ENCODE peak calls at places on chromosomes 6 and 20, in seven cellular contexts. One of them, this sample, is unnamed.

GRCh38 chr6:5590187-5590586 is 328.9 kb downstream of the FARS2 start:
- DNase-seq in HCT116: no peak
- DNase-seq in SK-N-SH: no peak
- DNase-seq in HepG2: no peak
- DNase-seq in H1: no peak
- DNase-seq in GM12878: no peak
- DNase-seq in K562: no peak
- DNase-seq in this sample: no peak

GRCh38 chr6:108598316-108598863 is 37.7 kb downstream of the FOXO3 start:
- DNase-seq in HCT116: no peak
- DNase-seq in SK-N-SH: no peak
- DNase-seq in HepG2: no peak
- DNase-seq in H1: no peak
- DNase-seq in GM12878: peak; percentile 87
- DNase-seq in K562: peak; percentile 86
- DNase-seq in this sample: no peak

GRCh38 chr6:151488226-151488625 is 5.6 kb upstream of the CCDC170 start:
- DNase-seq in HCT116: no peak
- DNase-seq in SK-N-SH: no peak
- DNase-seq in HepG2: no peak
- DNase-seq in H1: no peak
- DNase-seq in GM12878: no peak
- DNase-seq in K562: no peak
- DNase-seq in this sample: no peak

GRCh38 chr6:23414204-23414501 is 711.9 kb upstream of the NRSN1 start:
- DNase-seq in HCT116: no peak
- DNase-seq in SK-N-SH: peak; percentile 26
- DNase-seq in HepG2: no peak
- DNase-seq in H1: no peak
- DNase-seq in GM12878: peak; percentile 7
- DNase-seq in K562: no peak
- DNase-seq in this sample: no peak

GRCh38 chr6:113299526-113299925 is 557.6 kb upstream of the MARCKS start:
- DNase-seq in HCT116: no peak
- DNase-seq in SK-N-SH: no peak
- DNase-seq in HepG2: no peak
- DNase-seq in H1: no peak
- DNase-seq in GM12878: no peak
- DNase-seq in K562: no peak
- DNase-seq in this sample: no peak

GRCh38 chr6:154796484-154796883 is 63.3 kb downstream of the SCAF8 start:
- DNase-seq in HCT116: no peak
- DNase-seq in SK-N-SH: no peak
- DNase-seq in HepG2: no peak
- DNase-seq in H1: no peak
- DNase-seq in GM12878: no peak
- DNase-seq in K562: no peak
- DNase-seq in this sample: no peak

GRCh38 chr6:100103194-100103593 is 109.2 kb upstream of the MCHR2 start:
- DNase-seq in HCT116: no peak
- DNase-seq in SK-N-SH: no peak
- DNase-seq in HepG2: no peak
- DNase-seq in H1: no peak
- DNase-seq in GM12878: no peak
- DNase-seq in K562: no peak
- DNase-seq in this sample: no peak

GRCh38 chr6:134217110-134217509 is 100.8 kb downstream of the SGK1 start:
- DNase-seq in HCT116: no peak
- DNase-seq in SK-N-SH: no peak
- DNase-seq in HepG2: no peak
- DNase-seq in H1: no peak
- DNase-seq in GM12878: no peak
- DNase-seq in K562: no peak
- DNase-seq in this sample: no peak

DNA sequence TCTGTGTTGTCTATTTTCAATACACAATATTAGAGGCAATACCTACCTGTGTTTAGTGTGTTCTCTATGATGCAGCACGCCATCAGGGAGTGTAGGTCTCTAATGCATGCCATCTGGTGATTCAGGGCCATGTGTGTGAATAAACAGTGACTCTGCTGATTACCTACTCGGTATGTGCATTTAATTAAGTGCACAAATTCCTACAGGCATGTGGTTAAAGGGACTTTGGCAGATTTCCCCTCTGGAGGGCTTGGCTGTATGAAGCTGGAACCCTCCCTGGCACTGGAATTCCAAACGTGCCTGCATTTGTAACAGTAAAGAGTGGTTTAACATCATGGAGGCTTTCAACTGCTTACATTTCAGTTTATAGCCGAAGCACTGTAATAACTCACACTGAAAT is 401.5 kb upstream of the SASH1 start:
- DNase-seq in HCT116: no peak
- DNase-seq in SK-N-SH: no peak
- DNase-seq in HepG2: no peak
- DNase-seq in H1: no peak
- DNase-seq in GM12878: no peak
- DNase-seq in K562: no peak
- DNase-seq in this sample: no peak
- TF ChIP-seq JUND in HCT116: no peak
- TF ChIP-seq JUND in SK-N-SH: no peak
- TF ChIP-seq JUND in HepG2: no peak
- TF ChIP-seq JUND in H1: no peak
- TF ChIP-seq JUND in GM12878: no peak
- TF ChIP-seq JUND in K562: no peak
- TF ChIP-seq JUND in this sample: no peak

GRCh38 chr6:47952640-47953039 is 158.4 kb downstream of the PTCHD4 start:
- DNase-seq in HCT116: no peak
- DNase-seq in SK-N-SH: no peak
- DNase-seq in HepG2: no peak
- DNase-seq in H1: no peak
- DNase-seq in GM12878: no peak
- DNase-seq in K562: no peak
- DNase-seq in this sample: no peak
- TF ChIP-seq JUND in HCT116: no peak
- TF ChIP-seq JUND in SK-N-SH: no peak
- TF ChIP-seq JUND in HepG2: no peak
- TF ChIP-seq JUND in H1: no peak
- TF ChIP-seq JUND in GM12878: no peak
- TF ChIP-seq JUND in K562: no peak
- TF ChIP-seq JUND in this sample: no peak

GRCh38 chr6:17091122-17091521 is 10.7 kb upstream of the STMND1 start:
- DNase-seq in HCT116: no peak
- DNase-seq in SK-N-SH: no peak
- DNase-seq in HepG2: no peak
- DNase-seq in H1: no peak
- DNase-seq in GM12878: no peak
- DNase-seq in K562: no peak
- DNase-seq in this sample: no peak
- TF ChIP-seq JUND in HCT116: no peak
- TF ChIP-seq JUND in SK-N-SH: no peak
- TF ChIP-seq JUND in HepG2: no peak
- TF ChIP-seq JUND in H1: no peak
- TF ChIP-seq JUND in GM12878: no peak
- TF ChIP-seq JUND in K562: no peak
- TF ChIP-seq JUND in this sample: no peak

GRCh38 chr20:51775241-51775640 is 7.1 kb upstream of the ATP9A start:
- DNase-seq in HCT116: no peak
- DNase-seq in SK-N-SH: no peak
- DNase-seq in HepG2: no peak
- DNase-seq in H1: no peak
- DNase-seq in GM12878: no peak
- DNase-seq in K562: no peak
- DNase-seq in this sample: no peak
- TF ChIP-seq JUND in HCT116: no peak
- TF ChIP-seq JUND in SK-N-SH: no peak
- TF ChIP-seq JUND in HepG2: no peak
- TF ChIP-seq JUND in H1: no peak
- TF ChIP-seq JUND in GM12878: no peak
- TF ChIP-seq JUND in K562: no peak
- TF ChIP-seq JUND in this sample: no peak

This sample was measured in T47D.